ENCODE peak calls at places on chromosome 18, in eight cellular contexts. One of them, this sample, is unnamed.

GRCh38 chr18:58541137-58541788 is 87.6 kb downstream of the ALPK2 start:
- DNase-seq in T-helper 17 cell: peak; percentile 14
- DNase-seq in HCEC 1CT: peak; percentile 35
- DNase-seq in memory B cell: no peak
- DNase-seq in NT2/D1: peak; percentile 42
- DNase-seq in neural progenitor cell: peak; percentile 59
- DNase-seq in RWPE1: no peak
- DNase-seq in A549: no peak
- DNase-seq in this sample: no peak

GRCh38 chr18:60421356-60422118 is 49.0 kb upstream of the MC4R start:
- DNase-seq in NT2/D1: no peak
- DNase-seq in T-helper 17 cell: no peak
- DNase-seq in neural progenitor cell: no peak
- DNase-seq in RWPE1: no peak
- DNase-seq in A549: no peak
- DNase-seq in HCEC 1CT: no peak
- DNase-seq in memory B cell: no peak
- DNase-seq in this sample: no peak

GRCh38 chr18:76553715-76554603 is 58.9 kb upstream of the ZNF516 start:
- DNase-seq in A549: no peak
- DNase-seq in NT2/D1: no peak
- DNase-seq in HCEC 1CT: peak; percentile 82
- DNase-seq in RWPE1: peak; percentile 29
- DNase-seq in neural progenitor cell: no peak
- DNase-seq in T-helper 17 cell: no peak
- DNase-seq in memory B cell: no peak
- DNase-seq in this sample: no peak

GRCh38 chr18:42229211-42230210 is 274.5 kb downstream of the PIK3C3 start:
- DNase-seq in A549: no peak
- DNase-seq in NT2/D1: no peak
- DNase-seq in neural progenitor cell: no peak
- DNase-seq in memory B cell: no peak
- DNase-seq in HCEC 1CT: no peak
- DNase-seq in RWPE1: no peak
- DNase-seq in T-helper 17 cell: no peak
- DNase-seq in this sample: no peak

GRCh38 chr18:13107074-13107473 is 111.5 kb upstream of the LDLRAD4 start:
- DNase-seq in HCEC 1CT: peak; percentile 62
- DNase-seq in A549: no peak
- DNase-seq in T-helper 17 cell: no peak
- DNase-seq in RWPE1: no peak
- DNase-seq in NT2/D1: no peak
- DNase-seq in neural progenitor cell: no peak
- DNase-seq in memory B cell: no peak
- DNase-seq in this sample: no peak

GRCh38 chr18:13163167-13163927 is 55.2 kb upstream of the LDLRAD4 start:
- DNase-seq in RWPE1: no peak
- DNase-seq in neural progenitor cell: no peak
- DNase-seq in A549: no peak
- DNase-seq in HCEC 1CT: no peak
- DNase-seq in NT2/D1: no peak
- DNase-seq in memory B cell: no peak
- DNase-seq in T-helper 17 cell: no peak
- DNase-seq in this sample: no peak

GRCh38 chr18:40851014-40851429 is 1104.0 kb upstream of the PIK3C3 start:
- DNase-seq in A549: no peak
- DNase-seq in HCEC 1CT: no peak
- DNase-seq in memory B cell: no peak
- DNase-seq in neural progenitor cell: no peak
- DNase-seq in NT2/D1: no peak
- DNase-seq in T-helper 17 cell: no peak
- DNase-seq in RWPE1: peak; percentile 24
- DNase-seq in this sample: no peak

GRCh38 chr18:27991391-27991790 is 185.5 kb downstream of the CDH2 start:
- DNase-seq in neural progenitor cell: no peak
- DNase-seq in A549: no peak
- DNase-seq in RWPE1: no peak
- DNase-seq in memory B cell: no peak
- DNase-seq in T-helper 17 cell: no peak
- DNase-seq in HCEC 1CT: no peak
- DNase-seq in NT2/D1: no peak
- DNase-seq in this sample: no peak

GRCh38 chr18:59697236-59697932 is at the start of gene CCBE1:
- DNase-seq in NT2/D1: peak; percentile 52
- DNase-seq in T-helper 17 cell: no peak
- DNase-seq in RWPE1: no peak
- DNase-seq in memory B cell: no peak
- DNase-seq in A549: peak; percentile 42
- DNase-seq in HCEC 1CT: peak; percentile 73
- DNase-seq in neural progenitor cell: peak; percentile 88
- DNase-seq in this sample: peak; percentile 59

GRCh38 chr18:79579807-79580480 is 99.7 kb upstream of the CTDP1 start:
- DNase-seq in T-helper 17 cell: no peak
- DNase-seq in A549: no peak
- DNase-seq in HCEC 1CT: no peak
- DNase-seq in RWPE1: no peak
- DNase-seq in neural progenitor cell: no peak
- DNase-seq in NT2/D1: no peak
- DNase-seq in memory B cell: no peak
- DNase-seq in this sample: no peak

GRCh38 chr18:11407900-11408299 is 201.5 kb upstream of the SLC35G4 start:
- DNase-seq in HCEC 1CT: peak; percentile 74
- DNase-seq in memory B cell: no peak
- DNase-seq in T-helper 17 cell: no peak
- DNase-seq in NT2/D1: no peak
- DNase-seq in RWPE1: no peak
- DNase-seq in A549: no peak
- DNase-seq in neural progenitor cell: no peak
- DNase-seq in this sample: no peak

GRCh38 chr18:79601234-79601633 is 78.4 kb upstream of the CTDP1 start:
- DNase-seq in NT2/D1: no peak
- DNase-seq in T-helper 17 cell: no peak
- DNase-seq in HCEC 1CT: no peak
- DNase-seq in neural progenitor cell: no peak
- DNase-seq in RWPE1: no peak
- DNase-seq in A549: no peak
- DNase-seq in memory B cell: no peak
- DNase-seq in this sample: no peak

GRCh38 chr18:77110400-77110799 is 22.2 kb downstream of the MBP start:
- DNase-seq in T-helper 17 cell: peak; percentile 1
- DNase-seq in memory B cell: no peak
- DNase-seq in RWPE1: no peak
- DNase-seq in neural progenitor cell: no peak
- DNase-seq in HCEC 1CT: no peak
- DNase-seq in NT2/D1: no peak
- DNase-seq in A549: no peak
- DNase-seq in this sample: no peak

GRCh38 chr18:79587298-79588125 is 92.1 kb upstream of the CTDP1 start:
- DNase-seq in A549: no peak
- DNase-seq in NT2/D1: no peak
- DNase-seq in T-helper 17 cell: no peak
- DNase-seq in memory B cell: no peak
- DNase-seq in RWPE1: no peak
- DNase-seq in HCEC 1CT: no peak
- DNase-seq in neural progenitor cell: no peak
- DNase-seq in this sample: no peak

GRCh38 chr18:6992761-6993160 is 124.8 kb downstream of the LAMA1 start:
- DNase-seq in A549: no peak
- DNase-seq in NT2/D1: no peak
- DNase-seq in neural progenitor cell: no peak
- DNase-seq in HCEC 1CT: no peak
- DNase-seq in T-helper 17 cell: no peak
- DNase-seq in RWPE1: no peak
- DNase-seq in memory B cell: no peak
- DNase-seq in this sample: no peak

GRCh38 chr18:47283476-47283875 is 32.0 kb upstream of the SKOR2 start:
- DNase-seq in HCEC 1CT: peak; percentile 32
- DNase-seq in neural progenitor cell: peak; percentile 56
- DNase-seq in A549: no peak
- DNase-seq in RWPE1: no peak
- DNase-seq in memory B cell: no peak
- DNase-seq in T-helper 17 cell: no peak
- DNase-seq in NT2/D1: no peak
- DNase-seq in this sample: no peak

GRCh38 chr18:57728941-57729511 is 74.1 kb downstream of the ATP8B1 start:
- DNase-seq in memory B cell: no peak
- DNase-seq in A549: no peak
- DNase-seq in neural progenitor cell: no peak
- DNase-seq in RWPE1: no peak
- DNase-seq in T-helper 17 cell: no peak
- DNase-seq in HCEC 1CT: peak; percentile 54
- DNase-seq in NT2/D1: no peak
- DNase-seq in this sample: no peak

GRCh38 chr18:13451661-13452447 is 233.3 kb downstream of the LDLRAD4 start:
- DNase-seq in memory B cell: no peak
- DNase-seq in HCEC 1CT: no peak
- DNase-seq in RWPE1: no peak
- DNase-seq in T-helper 17 cell: no peak
- DNase-seq in NT2/D1: no peak
- DNase-seq in A549: no peak
- DNase-seq in neural progenitor cell: peak; percentile 37
- DNase-seq in this sample: no peak

GRCh38 chr18:45978084-45978483 is 11.0 kb upstream of the EPG5 start:
- DNase-seq in NT2/D1: peak; percentile 63
- DNase-seq in T-helper 17 cell: no peak
- DNase-seq in A549: no peak
- DNase-seq in neural progenitor cell: no peak
- DNase-seq in RWPE1: no peak
- DNase-seq in HCEC 1CT: no peak
- DNase-seq in memory B cell: no peak
- DNase-seq in this sample: no peak

GRCh38 chr18:65091737-65092329 is 659.0 kb upstream of the CDH7 start:
- DNase-seq in RWPE1: peak; percentile 1
- DNase-seq in T-helper 17 cell: no peak
- DNase-seq in HCEC 1CT: no peak
- DNase-seq in neural progenitor cell: peak; percentile 74
- DNase-seq in memory B cell: no peak
- DNase-seq in NT2/D1: peak; percentile 3
- DNase-seq in A549: no peak
- DNase-seq in this sample: no peak

GRCh38 chr18:27871731-27872130 is 305.2 kb downstream of the CDH2 start:
- DNase-seq in memory B cell: no peak
- DNase-seq in neural progenitor cell: no peak
- DNase-seq in RWPE1: no peak
- DNase-seq in T-helper 17 cell: no peak
- DNase-seq in NT2/D1: no peak
- DNase-seq in HCEC 1CT: no peak
- DNase-seq in A549: no peak
- DNase-seq in this sample: no peak

This sample was measured in right atrium auricular region.